ENCODE peak calls at places on chromosomes 7 and 10, in ten cellular contexts. S is CD8-positive, alpha-beta T cell; L is HS-27A; Z is D341Med; G is astrocyte; K is AG08396; H is GM23248; Q is memory B cell; A is B cell; I is HCT116. X is an unnamed sample.

GRCh38 chr7:132092106-132092505 is 484.2 kb downstream of the PLXNA4 start:
- DNase-seq in S (no peak), L (no peak), Z (no peak), G (no peak), K (no peak), H (no peak), Q (no peak), A (no peak), I (no peak), X (no peak)

GRCh38 chr7:2954433-2954853 is 89.2 kb downstream of the CARD11 start:
- DNase-seq in S (peak), L (no peak), Z (no peak), G (no peak), K (no peak), H (no peak), Q (no peak), A (no peak), I (no peak), X (no peak)

GRCh38 chr7:5607958-5608656 is 173.4 kb downstream of the RNF216 start:
- DNase-seq in S (no peak), L (no peak), Z (no peak), G (no peak), K (no peak), H (peak), Q (no peak), A (no peak), I (no peak), X (no peak)

GRCh38 chr7:42183547-42183946 is 53.5 kb downstream of the GLI3 start:
- DNase-seq in S (no peak), L (no peak), Z (no peak), G (no peak), K (no peak), H (peak), Q (no peak), A (no peak), I (no peak), X (no peak)

GRCh38 chr7:55130079-55130476 is 111.3 kb downstream of the EGFR start:
- DNase-seq in S (no peak), L (no peak), Z (no peak), G (peak), K (no peak), H (peak), Q (no peak), A (no peak), I (no peak), X (peak)

GRCh38 chr10:88194041-88194887 is 330.8 kb downstream of the PTEN start:
- DNase-seq in S (peak), L (no peak), Z (no peak), G (peak), K (no peak), H (peak), Q (no peak), A (no peak), I (peak), X (peak)

GRCh38 chr7:131004371-131004770 is 270.4 kb upstream of the KLF14 start:
- DNase-seq in S (no peak), L (no peak), Z (no peak), G (no peak), K (no peak), H (no peak), Q (no peak), A (no peak), I (no peak), X (no peak)

GRCh38 chr10:58641708-58642107 is 129.0 kb downstream of the BICC1 start:
- DNase-seq in S (no peak), L (no peak), Z (no peak), G (peak), K (no peak), H (peak), Q (no peak), A (no peak), I (no peak), X (peak)

GRCh38 chr10:61814160-61814559 is 87.3 kb upstream of the ARID5B start:
- DNase-seq in S (no peak), L (no peak), Z (no peak), G (no peak), K (no peak), H (no peak), Q (no peak), A (no peak), I (no peak), X (no peak)

GRCh38 chr10:91557540-91558231 is 75.2 kb downstream of the PPP1R3C start:
- DNase-seq in S (no peak), L (no peak), Z (no peak), G (no peak), K (no peak), H (no peak), Q (no peak), A (no peak), I (no peak), X (no peak)

GRCh38 chr10:48935141-48935540 is 4.5 kb downstream of the LRRC18 start:
- DNase-seq in S (no peak), L (no peak), Z (no peak), G (no peak), K (no peak), H (peak), Q (no peak), A (no peak), I (no peak), X (no peak)

GRCh38 chr10:5458949-5459747 is 40.2 kb downstream of the CALML5 start:
- DNase-seq in S (no peak), L (no peak), Z (no peak), G (no peak), K (no peak), H (no peak), Q (no peak), A (no peak), I (no peak), X (no peak)

GRCh38 chr10:12705943-12706342 is 295.6 kb downstream of the CCDC3 start:
- DNase-seq in S (no peak), L (no peak), Z (no peak), G (no peak), K (no peak), H (peak), Q (no peak), A (no peak), I (no peak), X (no peak)

GRCh38 chr7:99372275-99373085 is 2.0 kb upstream of the ARPC1B start:
- DNase-seq in S (peak), L (no peak), Z (peak), G (no peak), K (no peak), H (peak), Q (no peak), A (no peak), I (no peak), X (no peak)

GRCh38 chr10:43203491-43204393 is 63.1 kb downstream of the RASGEF1A start:
- DNase-seq in S (no peak), L (no peak), Z (peak), G (no peak), K (no peak), H (no peak), Q (peak), A (peak), I (peak), X (no peak)

GRCh38 chr7:106521541-106521940 is 139.4 kb downstream of the CCDC71L start:
- DNase-seq in S (no peak), L (no peak), Z (no peak), G (no peak), K (no peak), H (no peak), Q (no peak), A (no peak), I (no peak), X (no peak)

GRCh38 chr10:613217-613616 is 76.3 kb downstream of the DIP2C start:
- DNase-seq in S (no peak), L (no peak), Z (no peak), G (no peak), K (no peak), H (no peak), Q (no peak), A (no peak), I (peak), X (no peak)

GRCh38 chr10:127687548-127687947 is 49.4 kb upstream of the FOXI2 start:
- DNase-seq in S (no peak), L (no peak), Z (no peak), G (no peak), K (no peak), H (no peak), Q (no peak), A (no peak), I (no peak), X (no peak)

GRCh38 chr10:73218466-73219191 is 28.4 kb downstream of the DNAJC9 start:
- DNase-seq in S (no peak), L (no peak), Z (peak), G (no peak), K (peak), H (peak), Q (no peak), A (no peak), I (peak), X (peak)

GRCh38 chr10:67225226-67225625 is 299.4 kb downstream of the LRRTM3 start:
- DNase-seq in S (no peak), L (no peak), Z (no peak), G (no peak), K (no peak), H (no peak), Q (no peak), A (no peak), I (no peak), X (no peak)

GRCh38 chr7:118259115-118259514 is 34.6 kb downstream of the ANKRD7 start:
- DNase-seq in S (no peak), L (no peak), Z (no peak), G (no peak), K (no peak), H (peak), Q (no peak), A (no peak), I (no peak), X (peak)

GRCh38 chr10:10699427-10699826 is 318.2 kb upstream of the CELF2 start:
- DNase-seq in S (no peak), L (no peak), Z (no peak), G (no peak), K (no peak), H (no peak), Q (no peak), A (no peak), I (no peak), X (no peak)

GRCh38 chr10:22803201-22803895 is 89.0 kb upstream of the PIP4K2A start:
- DNase-seq in S (no peak), L (no peak), Z (no peak), G (peak), K (no peak), H (peak), Q (no peak), A (no peak), I (no peak), X (peak)

GRCh38 chr7:75652788-75653187 is 86.0 kb downstream of the HIP1 start:
- DNase-seq in S (no peak), L (no peak), Z (no peak), G (no peak), K (no peak), H (no peak), Q (no peak), A (no peak), I (no peak), X (no peak)

GRCh38 chr10:89295597-89295996 is 6.2 kb upstream of the IFIT2 start:
- DNase-seq in S (no peak), L (no peak), Z (no peak), G (peak), K (peak), H (peak), Q (no peak), A (no peak), I (no peak), X (peak)

GRCh38 chr7:107394831-107395230 is 75.0 kb upstream of the GPR22 start:
- DNase-seq in S (no peak), L (peak), Z (no peak), G (peak), K (no peak), H (peak), Q (no peak), A (no peak), I (no peak), X (peak)

GRCh38 chr7:156456032-156456431 is 184.5 kb upstream of the RNF32 start:
- DNase-seq in S (no peak), L (no peak), Z (no peak), G (no peak), K (no peak), H (no peak), Q (no peak), A (no peak), I (no peak), X (no peak)

X was measured in fibroblast of the aortic adventitia.